ENCODE peak calls at places on chromosomes 5 and 9, in eight cellular contexts. L is stomach, W is tibial nerve, A is MM.1S, N is lung, R is A673, G is omental fat pad, K is endothelial cell. E is an unnamed sample.

GRCh38 chr9:109181284-109181683 is 14.2 kb upstream of the FRRS1L start:
- DNase-seq in L (no peak), W (no peak), A (peak), N (no peak), R (no peak), G (no peak), K (no peak), E (no peak)

GRCh38 chr9:77978086-77978781 is 53.4 kb downstream of the GNAQ start:
- DNase-seq in L (no peak), W (no peak), A (no peak), N (no peak), R (peak), G (no peak), K (no peak), E (no peak)

GRCh38 chr9:2602704-2603116 is 18.9 kb upstream of the VLDLR start:
- DNase-seq in L (no peak), W (no peak), A (no peak), N (no peak), R (peak), G (no peak), K (no peak), E (no peak)

GRCh38 chr5:27748847-27749246 is 710.5 kb upstream of the CDH9 start:
- DNase-seq in L (no peak), W (no peak), A (no peak), N (no peak), R (no peak), G (no peak), K (no peak), E (no peak)

GRCh38 chr9:136264046-136264802 is 18.6 kb upstream of the QSOX2 start:
- DNase-seq in L (no peak), W (no peak), A (no peak), N (no peak), R (no peak), G (no peak), K (no peak), E (no peak)

GRCh38 chr5:138470322-138471285 is 5.3 kb downstream of the EGR1 start:
- DNase-seq in L (no peak), W (no peak), A (no peak), N (no peak), R (peak), G (no peak), K (no peak), E (no peak)

GRCh38 chr5:35183243-35183955 is 46.9 kb downstream of the PRLR start:
- DNase-seq in L (peak), W (peak), A (peak), N (peak), R (peak), G (no peak), K (peak), E (peak)

GRCh38 chr5:66742083-66742895 is 146.1 kb downstream of the MAST4 start:
- DNase-seq in L (peak), W (no peak), A (no peak), N (peak), R (peak), G (no peak), K (no peak), E (peak)

GRCh38 chr5:71778678-71779276 is 59.7 kb downstream of the CARTPT start:
- DNase-seq in L (no peak), W (peak), A (peak), N (no peak), R (peak), G (no peak), K (no peak), E (peak)

GRCh38 chr5:57317341-57317740 is 143.5 kb downstream of the GPBP1 start:
- DNase-seq in L (no peak), W (no peak), A (no peak), N (no peak), R (no peak), G (no peak), K (no peak), E (no peak)

GRCh38 chr9:35755071-35755470 is 995 bp upstream of the MSMP start:
- DNase-seq in L (no peak), W (no peak), A (no peak), N (no peak), R (no peak), G (no peak), K (no peak), E (no peak)

GRCh38 chr5:51468196-51468595 is 84.9 kb downstream of the ISL1 start:
- DNase-seq in L (no peak), W (no peak), A (no peak), N (no peak), R (peak), G (no peak), K (no peak), E (no peak)

GRCh38 chr5:107324071-107324470 is 346.7 kb downstream of the EFNA5 start:
- DNase-seq in L (no peak), W (no peak), A (no peak), N (no peak), R (no peak), G (no peak), K (no peak), E (no peak)

GRCh38 chr5:151191661-151192060 is 32.2 kb downstream of the CCDC69 start:
- DNase-seq in L (no peak), W (no peak), A (no peak), N (peak), R (no peak), G (no peak), K (no peak), E (peak)

GRCh38 chr5:43172779-43173178 is 19.2 kb upstream of the NIM1K start:
- DNase-seq in L (no peak), W (no peak), A (no peak), N (no peak), R (no peak), G (no peak), K (no peak), E (no peak)

GRCh38 chr9:65432722-65433323 is 147.8 kb upstream of the FOXD4L5 start:
- DNase-seq in L (no peak), W (no peak), A (no peak), N (no peak), R (no peak), G (no peak), K (no peak), E (no peak)

GRCh38 chr5:158164648-158165047 is 305.7 kb upstream of the CLINT1 start:
- DNase-seq in L (no peak), W (no peak), A (no peak), N (no peak), R (no peak), G (no peak), K (no peak), E (no peak)

GRCh38 chr5:175385691-175386360 is 58.2 kb downstream of the DRD1 start:
- DNase-seq in L (no peak), W (no peak), A (no peak), N (no peak), R (no peak), G (no peak), K (no peak), E (no peak)

GRCh38 chr9:2234371-2234893 is 219.3 kb downstream of the SMARCA2 start:
- DNase-seq in L (no peak), W (no peak), A (no peak), N (no peak), R (no peak), G (no peak), K (no peak), E (no peak)

GRCh38 chr5:5505848-5506247 is 83.4 kb downstream of the ICE1 start:
- DNase-seq in L (no peak), W (no peak), A (no peak), N (no peak), R (no peak), G (no peak), K (no peak), E (no peak)

GRCh38 chr5:75662080-75662479 is 50.8 kb downstream of the ANKDD1B start:
- DNase-seq in L (no peak), W (no peak), A (no peak), N (no peak), R (no peak), G (no peak), K (no peak), E (no peak)

GRCh38 chr5:1343931-1344901 is 683 bp downstream of the CLPTM1L start:
- DNase-seq in L (no peak), W (no peak), A (no peak), N (no peak), R (peak), G (no peak), K (peak), E (no peak)

GRCh38 chr5:35339006-35339405 is 108.7 kb upstream of the PRLR start:
- DNase-seq in L (no peak), W (no peak), A (no peak), N (no peak), R (no peak), G (no peak), K (no peak), E (no peak)

GRCh38 chr5:80707645-80708044 is 52.9 kb upstream of the DHFR start:
- DNase-seq in L (no peak), W (no peak), A (no peak), N (no peak), R (no peak), G (no peak), K (no peak), E (no peak)

GRCh38 chr9:130325921-130326320 is 60.4 kb downstream of the HMCN2 start:
- DNase-seq in L (no peak), W (no peak), A (no peak), N (no peak), R (no peak), G (no peak), K (no peak), E (no peak)

GRCh38 chr9:130328349-130328801 is 62.8 kb downstream of the HMCN2 start:
- DNase-seq in L (peak), W (peak), A (no peak), N (peak), R (no peak), G (no peak), K (no peak), E (no peak)

GRCh38 chr9:130329061-130329460 is 63.5 kb downstream of the HMCN2 start:
- DNase-seq in L (no peak), W (no peak), A (no peak), N (no peak), R (no peak), G (no peak), K (no peak), E (no peak)

GRCh38 chr9:130327781-130328348 is 62.3 kb downstream of the HMCN2 start:
- DNase-seq in L (no peak), W (peak), A (no peak), N (peak), R (no peak), G (peak), K (no peak), E (no peak)

GRCh38 chr9:130327070-130327780 is 61.7 kb downstream of the HMCN2 start:
- DNase-seq in L (no peak), W (no peak), A (no peak), N (no peak), R (no peak), G (no peak), K (peak), E (peak)
- TF ChIP-seq CTCF in L (no peak), W (no peak), A (peak), N (no peak), R (peak), G (no peak), K (peak), E (peak)

GRCh38 chr9:130692365-130692764 is 1.2 kb upstream of the EXOSC2 start:
- DNase-seq in L (no peak), W (no peak), A (no peak), N (no peak), R (no peak), G (no peak), K (peak), E (peak)
- TF ChIP-seq CTCF in L (no peak), W (no peak), A (peak), N (no peak), R (peak), G (no peak), K (peak), E (peak)

DNA sequence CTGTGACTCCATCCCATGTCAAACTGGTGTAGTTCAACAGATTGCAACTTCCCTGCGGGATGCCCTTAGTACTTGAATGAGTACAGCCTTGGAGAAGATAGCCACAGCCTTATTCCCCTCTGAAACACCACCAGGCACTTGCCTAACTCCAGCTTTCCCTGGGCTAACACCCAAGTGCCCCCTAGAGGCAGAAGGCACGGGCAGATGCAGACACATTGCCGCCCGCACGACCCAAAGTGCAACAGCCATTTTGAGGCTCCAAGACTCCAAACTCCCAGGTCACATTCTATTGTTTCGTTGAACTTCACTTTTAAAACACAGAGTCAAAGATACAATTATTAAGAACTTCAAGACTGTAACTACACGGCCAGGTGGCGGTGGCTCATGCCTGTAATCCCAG is 163.6 kb upstream of the CDH6 start:
- DNase-seq in L (no peak), W (no peak), A (no peak), N (no peak), R (peak), G (no peak), K (no peak), E (peak)
- TF ChIP-seq CTCF in L (no peak), W (no peak), A (no peak), N (no peak), R (peak), G (no peak), K (no peak), E (peak)

GRCh38 chr5:156475831-156476551 is 149.0 kb downstream of the SGCD start:
- DNase-seq in L (no peak), W (peak), A (no peak), N (no peak), R (no peak), G (no peak), K (no peak), E (peak)
- TF ChIP-seq CTCF in L (no peak), W (no peak), A (no peak), N (no peak), R (no peak), G (no peak), K (no peak), E (peak)